ENCODE peak calls at places on chromosomes 5 and 9, in four cellular contexts. B, X, W and I are unnamed samples.

GRCh38 chr9:36154213-36154952 is 14.8 kb upstream of the CCIN start:
- DNase-seq in X (peak), B (no peak), W (peak), I (peak)

GRCh38 chr9:115633099-115633498 is 515.1 kb upstream of the TNC start:
- DNase-seq in B (no peak), W (no peak), X (no peak), I (no peak)

GRCh38 chr9:126415741-126416370 is 89.2 kb downstream of the MVB12B start:
- DNase-seq in X (no peak), B (no peak), W (no peak), I (no peak)

GRCh38 chr5:107516452-107517184 is 154.1 kb downstream of the EFNA5 start:
- DNase-seq in X (no peak), W (no peak), B (no peak), I (no peak)

GRCh38 chr5:43601454-43602260 is 1.3 kb upstream of the NNT start:
- DNase-seq in X (no peak), W (no peak), B (no peak), I (no peak)

GRCh38 chr5:68356623-68357022 is 141.1 kb downstream of the PIK3R1 start:
- DNase-seq in B (no peak), W (no peak), X (no peak), I (no peak)

GRCh38 chr9:100011062-100011681 is 87.6 kb downstream of the ERP44 start:
- DNase-seq in X (no peak), W (peak), B (no peak), I (peak)

GRCh38 chr9:84811072-84811725 is 141.7 kb downstream of the NTRK2 start:
- DNase-seq in X (no peak), W (no peak), B (no peak), I (no peak)

GRCh38 chr5:151671979-151672378 is 14.7 kb downstream of the SPARC start:
- DNase-seq in W (no peak), B (no peak), X (no peak), I (peak)

GRCh38 chr5:102453716-102454115 is 45.1 kb downstream of the SLCO6A1 start:
- DNase-seq in B (no peak), X (no peak), W (no peak), I (no peak)

GRCh38 chr5:73764586-73764985 is 138.6 kb downstream of the ARHGEF28 start:
- DNase-seq in W (no peak), B (no peak), X (no peak), I (no peak)

GRCh38 chr9:111970827-111971226 is 74.2 kb downstream of the UGCG start:
- DNase-seq in W (no peak), X (no peak), B (no peak), I (no peak)

GRCh38 chr5:74643160-74643562 is 2.6 kb upstream of the ENC1 start:
- DNase-seq in W (no peak), B (no peak), X (no peak), I (no peak)

GRCh38 chr9:71985070-71985956 is 73.9 kb downstream of the C9orf85 start:
- DNase-seq in B (no peak), X (no peak), W (no peak), I (no peak)

GRCh38 chr9:125126019-125126746 is 17.1 kb downstream of the SCAI start:
- DNase-seq in W (peak), B (peak), X (peak), I (peak)

GRCh38 chr5:150058480-150059126 is 27.8 kb downstream of the CSF1R start:
- DNase-seq in B (no peak), X (peak), W (no peak), I (no peak)

GRCh38 chr5:343461-344401 is 22.2 kb downstream of the AHRR start:
- DNase-seq in B (no peak), W (peak), X (no peak), I (peak)

GRCh38 chr5:131756942-131757341 is 39.9 kb downstream of the FNIP1 start:
- DNase-seq in W (no peak), X (no peak), B (no peak), I (no peak)

GRCh38 chr5:131759704-131760103 is 37.1 kb downstream of the FNIP1 start:
- DNase-seq in W (no peak), X (no peak), B (no peak), I (no peak)

GRCh38 chr5:131758520-131758900 is 38.3 kb downstream of the FNIP1 start:
- DNase-seq in X (no peak), W (no peak), B (no peak), I (no peak)

GRCh38 chr5:131760793-131761192 is 36.0 kb downstream of the FNIP1 start:
- DNase-seq in X (no peak), B (no peak), W (no peak), I (no peak)

GRCh38 chr5:131757830-131758519 is 38.8 kb downstream of the FNIP1 start:
- DNase-seq in X (no peak), B (no peak), W (no peak), I (no peak)
- H3K4me3 ChIP-seq in X (no peak), B (no peak), W (no peak), I (no peak)

GRCh38 chr5:180598316-180598701 is 7.0 kb upstream of the SCGB3A1 start:
- DNase-seq in X (no peak), W (peak), B (peak), I (no peak)
- TF ChIP-seq CTCF in X (no peak), W (no peak), B (no peak), I (no peak)

GRCh38 chr9:135474915-135475314 is 4.7 kb upstream of the PPP1R26 start:
- DNase-seq in B (no peak), X (no peak), W (peak), I (no peak)

GRCh38 chr9:135476561-135476960 is 3.0 kb upstream of the PPP1R26 start:
- DNase-seq in X (no peak), B (peak), W (no peak), I (no peak)

GRCh38 chr9:135476981-135477380 is 2.6 kb upstream of the PPP1R26 start:
- DNase-seq in X (no peak), B (no peak), W (no peak), I (no peak)

GRCh38 chr9:135471751-135472640 is 7.6 kb upstream of the PPP1R26 start:
- DNase-seq in X (no peak), B (no peak), W (no peak), I (no peak)

GRCh38 chr9:135473972-135474543 is 5.5 kb upstream of the PPP1R26 start:
- DNase-seq in X (no peak), W (no peak), B (no peak), I (no peak)
- TF ChIP-seq POLR2A in X (no peak), W (no peak), B (no peak), I (no peak)

DNA sequence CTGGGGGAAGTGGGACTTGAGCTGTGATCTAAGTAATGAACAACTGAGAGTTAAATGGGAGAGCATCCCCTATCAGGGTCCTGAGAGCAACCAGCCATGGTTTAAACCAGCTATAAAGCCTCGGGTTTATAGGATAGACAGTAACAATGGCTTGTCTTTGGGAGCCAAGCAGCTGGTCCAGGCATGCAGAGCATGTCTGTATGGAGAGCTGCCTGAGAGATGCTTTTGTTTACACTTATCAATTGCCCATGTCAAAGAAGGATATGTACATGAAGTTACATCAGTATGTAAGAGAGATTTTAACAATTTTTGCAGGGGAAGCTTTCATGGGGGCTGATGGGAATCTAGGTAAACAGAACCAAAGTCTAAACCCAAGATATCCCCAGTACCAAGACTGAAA is 4.5 kb downstream of the TGFBI start:
- DNase-seq in W (no peak), X (no peak), B (no peak), I (no peak)
- H3K4me3 ChIP-seq in W (no peak), X (no peak), B (no peak), I (no peak)

GRCh38 chr9:101635473-101635872 is 40.7 kb upstream of the PPP3R2 start:
- DNase-seq in W (no peak), X (no peak), B (no peak), I (no peak)
- TF ChIP-seq CTCF in W (no peak), X (no peak), B (no peak), I (no peak)

DNA sequence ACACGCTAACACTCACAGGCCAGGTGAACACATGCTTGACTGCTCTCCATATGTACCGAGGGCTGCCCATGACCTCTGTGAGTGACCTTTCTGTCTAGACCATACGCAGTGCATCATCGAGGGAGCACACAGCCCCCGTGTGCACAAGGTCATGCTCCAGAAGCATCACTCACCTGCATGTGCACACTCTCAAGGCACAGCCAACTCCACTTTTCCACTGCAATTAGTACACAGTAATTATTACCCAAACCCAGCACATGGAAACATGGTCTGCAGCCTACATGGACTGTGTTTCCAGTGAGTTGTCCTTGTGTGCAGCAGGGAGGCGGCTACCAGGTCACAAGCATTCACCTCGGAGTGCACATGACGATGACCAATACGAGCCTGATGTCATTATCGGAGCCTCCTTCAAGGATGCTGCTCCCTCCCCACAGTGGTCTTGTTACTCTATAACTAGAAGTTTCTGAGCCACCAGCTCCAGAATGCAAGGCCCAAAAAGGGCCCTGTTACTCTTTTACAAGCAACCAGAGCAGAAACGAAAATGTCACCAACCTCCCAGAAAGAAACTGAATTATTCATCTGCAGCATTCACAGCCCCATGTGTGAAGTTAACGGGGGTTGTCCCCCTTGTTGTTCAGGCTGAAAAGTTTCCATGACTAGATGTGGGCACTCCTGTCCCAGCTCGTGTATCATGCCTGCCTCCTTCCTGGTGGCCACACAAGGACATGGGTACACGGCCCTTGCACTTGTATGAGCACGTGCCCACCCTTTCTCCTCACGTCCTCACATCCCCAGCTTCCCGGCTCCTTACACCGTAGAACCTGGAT is 31.2 kb downstream of the SEMA4D start:
- DNase-seq in X (peak), B (no peak), W (no peak), I (no peak)
- TF ChIP-seq POLR2A in X (no peak), B (no peak), W (no peak), I (no peak)

GRCh38 chr9:75866273-75866871 is 24.1 kb upstream of the PCSK5 start:
- DNase-seq in B (no peak), W (peak), X (no peak), I (peak)
- H3K4me3 ChIP-seq in B (no peak), W (no peak), X (no peak), I (no peak)